ENCODE peak calls at places on chromosomes 3 and 15, in seven cellular contexts. K is heart left ventricle, E is tibial nerve, D is K562, A is stomach, Y is spleen, B is A549. M is an unnamed sample.

GRCh38 chr3:56702487-56703315 is 19.6 kb upstream of the TASOR start:
- DNase-seq in K (peak), E (peak), D (peak), A (peak), Y (no peak), B (peak), M (no peak)

GRCh38 chr15:39088186-39088585 is 492.7 kb upstream of the THBS1 start:
- DNase-seq in K (no peak), E (no peak), D (no peak), A (no peak), Y (no peak), B (no peak), M (no peak)

GRCh38 chr15:56927816-56928215 is 9.4 kb downstream of the TCF12 start:
- DNase-seq in K (no peak), E (no peak), D (no peak), A (no peak), Y (no peak), B (no peak), M (no peak)

GRCh38 chr3:81716870-81717509 is 44.5 kb downstream of the GBE1 start:
- DNase-seq in K (peak), E (no peak), D (peak), A (peak), Y (no peak), B (peak), M (no peak)

GRCh38 chr3:179801263-179801662 is 148.4 kb downstream of the USP13 start:
- DNase-seq in K (no peak), E (no peak), D (no peak), A (no peak), Y (no peak), B (no peak), M (no peak)

GRCh38 chr15:57312323-57313133 is 63.8 kb upstream of the CGNL1 start:
- DNase-seq in K (no peak), E (no peak), D (peak), A (peak), Y (peak), B (no peak), M (no peak)

GRCh38 chr3:37391679-37392078 is 217.3 kb upstream of the LRRFIP2 start:
- DNase-seq in K (no peak), E (no peak), D (no peak), A (no peak), Y (no peak), B (no peak), M (peak)

GRCh38 chr3:42841332-42841731 is 32.1 kb downstream of the ACKR2 start:
- DNase-seq in K (no peak), E (no peak), D (no peak), A (no peak), Y (no peak), B (no peak), M (no peak)

GRCh38 chr15:57516327-57517026 is 75.2 kb upstream of the MYZAP start:
- DNase-seq in K (no peak), E (no peak), D (no peak), A (no peak), Y (no peak), B (no peak), M (no peak)

GRCh38 chr3:56469141-56469540 is 874 bp upstream of the ERC2 start:
- DNase-seq in K (no peak), E (no peak), D (no peak), A (no peak), Y (no peak), B (no peak), M (no peak)

GRCh38 chr15:95556866-95557225 is 773.7 kb upstream of the NR2F2 start:
- DNase-seq in K (no peak), E (peak), D (no peak), A (no peak), Y (no peak), B (no peak), M (no peak)

GRCh38 chr15:90214553-90215205 is 13.5 kb downstream of the SEMA4B start:
- DNase-seq in K (no peak), E (no peak), D (no peak), A (no peak), Y (no peak), B (peak), M (no peak)

GRCh38 chr3:10459954-10460754 is 45.2 kb downstream of the ATP2B2 start:
- DNase-seq in K (peak), E (no peak), D (peak), A (peak), Y (no peak), B (peak), M (no peak)

GRCh38 chr3:169623971-169624370 is 39.5 kb downstream of the MECOM start:
- DNase-seq in K (no peak), E (no peak), D (no peak), A (no peak), Y (no peak), B (no peak), M (peak)

GRCh38 chr3:133097214-133097613 is 59.0 kb downstream of the TMEM108 start:
- DNase-seq in K (no peak), E (no peak), D (no peak), A (no peak), Y (no peak), B (no peak), M (no peak)

GRCh38 chr3:126612464-126613205 is 42.3 kb downstream of the TXNRD3 start:
- DNase-seq in K (no peak), E (no peak), D (no peak), A (no peak), Y (no peak), B (no peak), M (no peak)

GRCh38 chr3:50373865-50374188 is 14.5 kb upstream of the TMEM115 start:
- DNase-seq in K (no peak), E (no peak), D (no peak), A (no peak), Y (no peak), B (no peak), M (no peak)

GRCh38 chr3:88362428-88362827 is 212.7 kb downstream of the C3orf38 start:
- DNase-seq in K (no peak), E (no peak), D (no peak), A (no peak), Y (no peak), B (no peak), M (no peak)

GRCh38 chr3:151315136-151315535 is 1.5 kb downstream of the GPR87 start:
- DNase-seq in K (no peak), E (no peak), D (no peak), A (no peak), Y (no peak), B (no peak), M (no peak)

GRCh38 chr3:151314593-151314992 is 2.0 kb downstream of the GPR87 start:
- DNase-seq in K (no peak), E (no peak), D (no peak), A (no peak), Y (no peak), B (no peak), M (no peak)

GRCh38 chr3:151312972-151313371 is 3.6 kb downstream of the GPR87 start:
- DNase-seq in K (no peak), E (no peak), D (no peak), A (no peak), Y (no peak), B (no peak), M (no peak)

GRCh38 chr3:151315846-151316245 is 774 bp downstream of the GPR87 start:
- DNase-seq in K (no peak), E (no peak), D (no peak), A (no peak), Y (no peak), B (no peak), M (no peak)

GRCh38 chr3:151314132-151314531 is 2.5 kb downstream of the GPR87 start:
- DNase-seq in K (no peak), E (no peak), D (no peak), A (no peak), Y (no peak), B (no peak), M (no peak)
- H3K27ac ChIP-seq in K (no peak), E (no peak), D (no peak), A (no peak), Y (no peak), B (no peak), M (no peak)

GRCh38 chr3:155738580-155739076 is 6.2 kb downstream of the PLCH1 start:
- DNase-seq in K (no peak), E (no peak), D (no peak), A (no peak), Y (no peak), B (no peak), M (no peak)

GRCh38 chr3:155739154-155739553 is 5.7 kb downstream of the PLCH1 start:
- DNase-seq in K (no peak), E (no peak), D (peak), A (no peak), Y (no peak), B (peak), M (no peak)

GRCh38 chr3:155741081-155741480 is 3.8 kb downstream of the PLCH1 start:
- DNase-seq in K (no peak), E (no peak), D (no peak), A (no peak), Y (no peak), B (no peak), M (no peak)

GRCh38 chr3:155741598-155741997 is 3.3 kb downstream of the PLCH1 start:
- DNase-seq in K (no peak), E (no peak), D (no peak), A (no peak), Y (no peak), B (no peak), M (no peak)

DNA sequence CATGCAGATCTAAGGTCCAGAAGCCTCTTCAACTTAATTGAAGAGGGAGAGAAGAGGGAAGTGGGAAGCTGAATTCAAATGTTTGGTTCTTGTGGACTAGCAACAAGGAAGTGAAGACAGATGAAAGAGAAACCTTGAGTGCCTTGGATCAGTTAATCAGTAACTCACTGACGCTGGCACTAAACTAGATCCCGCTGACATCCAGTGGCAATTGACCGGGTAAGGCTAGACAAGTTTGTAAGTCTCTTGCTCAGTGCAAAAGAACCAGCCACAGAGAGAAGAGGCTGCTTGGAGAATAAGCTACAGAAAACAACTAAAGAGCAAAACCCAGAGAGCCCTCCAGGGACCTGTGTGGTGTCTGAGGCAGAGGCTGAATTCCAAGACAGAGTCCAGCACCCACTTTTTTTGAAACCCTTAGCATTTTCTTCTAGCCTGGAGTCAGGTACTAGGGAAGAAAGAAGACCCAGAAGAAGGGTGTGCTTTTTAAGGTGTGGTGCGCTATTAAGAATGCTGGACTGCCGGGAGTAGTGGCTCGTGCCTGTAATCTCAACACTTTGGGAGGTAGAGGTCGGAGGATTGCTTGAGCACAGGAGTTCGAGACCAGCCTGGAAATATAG is 6.9 kb downstream of the PLCH1 start:
- DNase-seq in K (no peak), E (no peak), D (peak), A (peak), Y (no peak), B (peak), M (peak)
- TF ChIP-seq POLR2A in K (no peak), E (no peak), D (no peak), A (no peak), Y (no peak), B (no peak), M (peak)

GRCh38 chr3:135500034-135500433 is 465.5 kb upstream of the PPP2R3A start:
- DNase-seq in K (no peak), E (no peak), D (no peak), A (no peak), Y (no peak), B (no peak), M (no peak)

GRCh38 chr3:135503429-135504083 is 462.0 kb upstream of the PPP2R3A start:
- DNase-seq in K (peak), E (peak), D (peak), A (peak), Y (peak), B (peak), M (peak)

GRCh38 chr3:135499426-135499825 is 466.1 kb upstream of the PPP2R3A start:
- DNase-seq in K (no peak), E (no peak), D (no peak), A (no peak), Y (no peak), B (no peak), M (no peak)

DNA sequence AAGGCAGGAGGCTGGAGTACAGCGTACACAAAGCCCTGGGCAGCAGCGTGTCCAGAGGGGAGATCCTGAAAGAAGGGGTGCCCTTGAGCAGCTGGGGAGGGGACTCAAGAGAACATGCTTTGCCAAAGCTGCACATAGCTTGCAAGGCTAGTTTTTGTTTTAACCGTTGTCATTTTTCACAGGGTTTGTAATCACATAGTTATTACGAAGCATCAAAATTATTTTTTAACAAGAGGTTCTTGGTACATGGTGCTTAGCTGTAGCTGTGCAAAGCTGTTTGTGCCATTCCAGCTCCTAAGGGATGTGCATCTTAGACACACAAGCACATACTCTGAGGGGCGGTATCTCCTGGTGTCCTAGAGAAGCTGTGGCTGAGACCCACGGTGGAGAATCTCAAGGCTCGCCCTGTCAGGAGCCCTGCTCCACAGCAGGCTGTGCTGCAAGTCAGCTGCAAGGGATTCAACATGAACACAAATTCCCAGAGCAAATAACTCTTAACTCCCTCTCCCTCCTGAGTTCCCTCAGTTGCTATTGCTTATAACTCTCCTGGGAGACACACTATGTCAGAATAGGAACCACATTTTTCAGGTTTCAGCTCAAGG is 461.3 kb upstream of the PPP2R3A start:
- DNase-seq in K (no peak), E (no peak), D (no peak), A (no peak), Y (no peak), B (no peak), M (no peak)
- H3K27ac ChIP-seq in K (no peak), E (no peak), D (no peak), A (no peak), Y (no peak), B (no peak), M (no peak)

DNA sequence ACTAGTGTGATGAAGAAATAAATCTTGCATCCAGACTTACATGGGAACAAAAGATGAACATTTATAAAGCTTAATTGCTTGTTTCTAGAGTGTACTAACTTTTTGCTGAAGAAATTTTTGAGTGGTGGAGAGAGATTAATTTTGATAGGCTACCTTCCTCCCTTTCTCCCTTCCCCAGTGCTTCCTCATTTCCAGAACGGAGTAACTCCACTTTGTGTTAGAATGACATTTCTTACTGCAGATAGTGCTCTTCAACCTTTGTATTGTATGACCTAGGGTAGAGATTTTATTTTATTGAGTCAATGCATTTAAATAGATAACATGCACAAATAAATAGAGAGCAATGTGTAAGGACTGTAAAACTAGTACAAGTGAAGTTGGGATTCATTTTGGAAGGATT is 1.9 kb downstream of the ATP1B3 start:
- DNase-seq in K (no peak), E (no peak), D (no peak), A (no peak), Y (no peak), B (no peak), M (no peak)
- TF ChIP-seq POLR2A in K (no peak), E (no peak), D (no peak), A (no peak), Y (no peak), B (no peak), M (no peak)

DNA sequence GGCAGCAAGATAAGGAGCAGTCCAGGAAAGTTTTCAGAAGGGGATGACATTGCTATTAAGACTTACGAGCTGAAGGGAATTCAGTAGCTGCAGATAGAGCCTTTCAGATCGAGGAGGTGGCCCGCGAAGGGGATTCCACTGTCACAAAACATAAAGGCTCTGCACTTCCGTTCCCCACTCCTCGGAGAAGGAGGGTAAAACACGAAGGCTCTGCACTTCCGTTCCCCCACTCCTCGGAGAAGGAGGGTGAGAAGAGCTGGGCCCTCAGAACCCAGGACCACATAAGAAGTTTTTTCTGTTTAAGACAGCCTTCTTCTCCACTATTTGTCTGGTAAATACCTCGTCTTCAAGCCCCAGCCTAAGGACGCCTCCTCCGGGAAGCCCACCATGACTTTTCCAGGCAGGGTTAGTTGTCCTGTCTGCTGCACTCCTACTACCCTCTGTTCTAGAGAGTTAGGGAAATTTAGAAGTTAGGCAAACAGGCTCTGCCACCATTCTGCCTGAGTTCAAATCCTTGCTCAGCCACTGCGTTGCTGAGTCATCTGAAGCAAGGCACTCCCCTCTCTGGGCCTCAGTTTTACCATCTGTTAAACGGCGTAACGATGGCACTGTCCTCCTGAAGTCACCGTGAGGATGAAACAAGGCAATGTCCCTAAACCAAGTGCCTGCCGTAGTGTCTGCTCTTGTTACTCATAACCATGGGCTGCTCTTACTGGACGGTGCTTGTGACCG is 134.1 kb upstream of the HES1 start:
- DNase-seq in K (no peak), E (no peak), D (peak), A (no peak), Y (no peak), B (no peak), M (no peak)
- H3K27ac ChIP-seq in K (peak), E (no peak), D (peak), A (peak), Y (no peak), B (peak), M (no peak)

DNA sequence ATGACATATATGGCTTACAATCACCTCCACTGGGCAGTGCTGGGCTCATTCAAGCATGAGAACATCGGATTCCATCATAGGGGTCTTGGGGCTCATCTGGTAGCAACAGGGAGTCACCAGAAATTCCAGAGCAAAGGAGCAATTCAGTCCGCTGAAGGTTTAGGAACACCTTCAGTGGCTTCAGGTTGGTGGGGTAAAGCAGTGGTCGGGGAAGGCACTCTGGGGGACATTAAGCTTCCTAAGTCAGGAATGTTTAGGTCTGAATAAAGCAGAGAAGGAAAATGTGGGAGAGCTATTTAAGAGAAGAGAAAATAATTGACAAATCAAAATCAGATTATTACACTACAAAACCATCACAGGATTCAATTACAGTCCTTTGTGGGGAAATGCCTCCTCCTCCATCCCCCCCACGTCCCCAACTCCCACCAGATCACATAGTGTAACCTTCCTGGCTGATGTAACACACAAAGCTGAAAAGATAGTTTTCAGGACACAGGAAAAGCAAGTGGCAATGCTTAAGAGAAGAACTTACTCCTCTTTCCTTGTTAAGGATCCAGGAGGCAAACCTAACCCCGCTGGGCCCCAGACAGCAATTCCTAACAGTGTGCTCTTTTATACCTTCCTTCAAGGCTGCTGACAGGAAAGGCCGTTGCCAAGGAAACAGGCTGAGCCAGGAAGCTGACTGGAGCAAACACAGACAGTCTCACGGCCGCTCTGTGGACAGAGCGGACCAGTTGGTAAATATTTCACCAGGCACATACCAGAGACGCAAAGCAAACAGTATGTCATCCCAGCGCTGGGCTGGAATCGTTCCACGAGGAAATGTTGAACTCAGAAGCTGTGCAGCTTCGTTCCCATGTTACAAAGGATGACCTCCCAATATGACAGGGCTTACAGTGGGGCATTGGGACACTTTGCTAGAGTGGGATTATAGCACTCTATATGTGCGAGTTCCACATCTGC is 57.5 kb upstream of the LMCD1 start:
- DNase-seq in K (peak), E (peak), D (peak), A (peak), Y (peak), B (peak), M (peak)
- TF ChIP-seq POLR2A in K (peak), E (no peak), D (no peak), A (no peak), Y (no peak), B (peak), M (no peak)

GRCh38 chr3:197613187-197613586 is 57.4 kb upstream of the BDH1 start:
- DNase-seq in K (no peak), E (no peak), D (no peak), A (no peak), Y (no peak), B (no peak), M (no peak)
- H3K27ac ChIP-seq in K (no peak), E (no peak), D (no peak), A (no peak), Y (peak), B (no peak), M (no peak)

GRCh38 chr15:62050118-62050517 is 10.1 kb downstream of the VPS13C start:
- DNase-seq in K (no peak), E (no peak), D (peak), A (no peak), Y (no peak), B (no peak), M (no peak)

GRCh38 chr15:62051166-62051565 is 9.1 kb downstream of the VPS13C start:
- DNase-seq in K (no peak), E (no peak), D (no peak), A (no peak), Y (no peak), B (no peak), M (no peak)

GRCh38 chr15:62052714-62053113 is 7.5 kb downstream of the VPS13C start:
- DNase-seq in K (no peak), E (no peak), D (no peak), A (no peak), Y (no peak), B (no peak), M (no peak)

GRCh38 chr15:62054979-62055378 is 5.3 kb downstream of the VPS13C start:
- DNase-seq in K (no peak), E (no peak), D (no peak), A (no peak), Y (no peak), B (no peak), M (no peak)

GRCh38 chr15:62053439-62054085 is 6.7 kb downstream of the VPS13C start:
- DNase-seq in K (no peak), E (no peak), D (no peak), A (no peak), Y (no peak), B (no peak), M (no peak)
- TF ChIP-seq POLR2A in K (no peak), E (no peak), D (no peak), A (no peak), Y (no peak), B (no peak), M (no peak)

M was measured in upper lobe of left lung.